ENCODE peak calls at places on chromosomes 5 and 9, in four cellular contexts. X is lower leg skin, Z is HepG2, K is tibial nerve. Y is an unnamed sample.

GRCh38 chr5:156764572-156764971 is 85.5 kb upstream of the PPP1R2B start:
- DNase-seq in Z (no peak), K (no peak), X (no peak), Y (no peak)

GRCh38 chr5:962801-963200 is 45.8 kb upstream of the NKD2 start:
- DNase-seq in K (no peak), X (no peak), Z (no peak), Y (no peak)

GRCh38 chr9:126499005-126499910 is 114.5 kb upstream of the LMX1B start:
- DNase-seq in Z (peak; percentile 41), X (no peak), K (no peak), Y (no peak)

GRCh38 chr5:61000887-61001286 is 55.9 kb downstream of the NDUFAF2 start:
- DNase-seq in K (no peak), Z (no peak), X (no peak), Y (no peak)

GRCh38 chr9:99823392-99824377 is 2.0 kb downstream of the NR4A3 start:
- DNase-seq in Z (no peak), X (peak; percentile 20), K (no peak), Y (peak; percentile 27)

GRCh38 chr9:36470891-36471290 is 70.8 kb upstream of the RNF38 start:
- DNase-seq in Z (no peak), X (peak; percentile 43), K (peak; percentile 50), Y (peak; percentile 37)

GRCh38 chr9:109149722-109150121 is 17.3 kb downstream of the FRRS1L start:
- DNase-seq in X (no peak), Z (no peak), K (no peak), Y (no peak)

GRCh38 chr9:104914458-104914857 is 13.5 kb downstream of the ABCA1 start:
- DNase-seq in Z (no peak), X (no peak), K (no peak), Y (no peak)

GRCh38 chr9:133148351-133149129 is 15.2 kb downstream of the GBGT1 start:
- DNase-seq in X (peak; percentile 52), Z (no peak), K (no peak), Y (peak; percentile 38)

GRCh38 chr5:178428341-178429155 is 161.6 kb downstream of the COL23A1 start:
- DNase-seq in Z (no peak), K (no peak), X (peak; percentile 20), Y (peak; percentile 78)
- TF ChIP-seq POLR2A in Z (no peak), K (no peak), X (no peak), Y (no peak)

GRCh38 chr9:111631071-111631971 is at the start of gene DNAJC25:
- DNase-seq in K (peak; percentile 86), X (peak; percentile 95), Z (peak; percentile 96), Y (peak; percentile 97)
- TF ChIP-seq POLR2A in K (peak; percentile 99), X (peak; percentile 77), Z (peak; percentile 100), Y (peak; percentile 100)

GRCh38 chr9:114261026-114261425 is 61.9 kb upstream of the ORM1 start:
- DNase-seq in X (no peak), K (no peak), Z (no peak), Y (no peak)
- TF ChIP-seq POLR2A in X (no peak), K (no peak), Z (no peak), Y (no peak)

DNA sequence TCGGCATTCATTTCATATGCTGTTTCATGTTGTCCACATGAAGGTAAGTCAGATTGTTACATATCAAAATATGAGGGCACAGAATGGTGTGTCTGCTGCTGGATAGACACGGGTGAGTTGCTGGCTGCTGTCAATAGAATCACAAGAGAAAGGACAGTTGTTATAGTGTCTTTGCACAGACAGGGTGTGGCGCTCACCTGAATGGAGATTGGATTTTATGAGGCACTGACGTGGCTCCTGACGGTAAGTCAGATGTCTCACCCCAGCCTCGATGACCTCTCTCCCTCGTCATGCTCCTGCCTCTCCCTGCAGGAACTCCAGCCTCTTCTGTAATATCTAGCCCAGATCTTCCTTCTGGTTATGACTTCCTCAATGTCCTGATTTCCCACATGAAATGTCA is 75.4 kb upstream of the SELENOP start:
- DNase-seq in Z (no peak), X (peak; percentile 29), K (no peak), Y (peak; percentile 72)
- TF ChIP-seq POLR2A in Z (no peak), X (no peak), K (no peak), Y (peak; percentile 38)

GRCh38 chr9:124331580-124331979 is 73.8 kb downstream of the NEK6 start:
- DNase-seq in X (no peak), Z (no peak), K (no peak), Y (no peak)
- TF ChIP-seq POLR2A in X (no peak), Z (no peak), K (no peak), Y (no peak)

DNA sequence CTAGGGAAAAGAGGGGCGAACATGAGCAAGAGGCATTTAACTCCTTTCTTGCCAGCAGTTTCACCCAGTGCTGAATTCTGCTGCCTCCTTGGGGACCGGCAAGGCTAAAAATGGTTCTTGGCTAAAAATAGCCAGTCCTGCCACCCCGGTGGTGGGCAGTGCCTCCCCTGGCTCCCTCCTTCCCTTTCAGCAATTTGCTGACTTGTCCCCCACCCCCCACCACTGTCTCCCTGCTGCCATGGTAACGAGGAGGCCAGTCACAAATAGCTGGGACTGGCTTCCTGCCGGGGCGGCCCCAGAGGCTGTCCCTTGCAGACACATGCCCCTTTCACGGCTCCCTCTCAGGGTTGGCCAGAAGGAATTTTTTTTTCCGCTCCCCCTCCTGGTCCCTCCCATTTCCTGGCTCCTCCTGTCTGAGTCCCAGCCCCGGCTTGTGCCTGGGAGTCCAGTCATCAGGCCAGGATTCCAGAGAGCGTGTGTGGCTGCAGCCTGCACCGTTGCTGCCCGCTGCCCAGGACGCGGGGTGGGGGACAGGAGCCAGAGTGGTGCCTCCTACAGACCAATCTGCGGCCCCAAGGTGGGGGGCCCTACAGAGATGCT is 130.3 kb downstream of the RGS3 start:
- DNase-seq in Z (peak; percentile 85), K (peak; percentile 73), X (peak; percentile 83), Y (peak; percentile 79)
- TF ChIP-seq POLR2A in Z (peak; percentile 54), K (peak; percentile 85), X (no peak), Y (peak; percentile 42)

GRCh38 chr5:32572778-32573480 is 12.4 kb upstream of the SUB1 start:
- DNase-seq in X (no peak), K (no peak), Z (no peak), Y (no peak)
- TF ChIP-seq POLR2A in X (no peak), K (no peak), Z (no peak), Y (no peak)

DNA sequence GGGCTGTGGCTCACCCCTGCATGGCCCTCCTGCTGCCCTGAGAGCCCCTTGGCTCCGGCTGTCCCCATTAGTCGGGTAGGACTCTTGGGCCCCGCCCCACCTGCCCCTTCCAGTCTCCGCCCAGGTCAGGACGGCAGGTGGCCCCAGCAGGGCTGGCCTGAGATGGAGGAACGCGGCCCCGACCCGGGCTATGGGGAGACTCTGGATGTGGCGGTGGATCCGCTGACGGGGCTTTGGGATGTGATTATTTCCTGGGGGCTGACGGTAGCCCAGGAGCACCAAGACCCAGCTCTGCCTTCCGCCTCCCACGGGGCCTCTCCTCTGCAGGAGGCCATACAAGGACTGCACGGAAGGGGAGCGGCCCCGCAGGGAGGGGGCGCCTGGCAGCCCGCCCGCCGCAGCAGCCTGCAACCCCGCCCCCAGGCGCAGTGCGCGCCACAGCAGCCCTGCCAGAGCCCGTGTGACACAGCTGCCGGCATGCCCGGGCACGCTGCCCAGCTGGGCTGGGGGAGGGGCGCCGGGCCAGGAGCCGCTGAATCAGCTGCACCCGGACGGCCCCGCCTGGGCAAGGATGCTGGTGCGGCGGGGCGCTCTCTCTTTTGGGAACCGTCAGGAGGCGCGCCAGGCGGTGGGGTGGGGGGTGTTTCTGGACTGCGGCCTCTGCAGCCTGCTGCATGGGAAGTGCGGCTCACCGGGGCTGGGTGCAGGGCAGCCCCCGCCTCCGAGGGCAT is 9.2 kb downstream of the TMEM250 start:
- DNase-seq in Z (no peak), X (peak; percentile 90), K (peak; percentile 79), Y (peak; percentile 86)
- TF ChIP-seq POLR2A in Z (no peak), X (no peak), K (peak; percentile 22), Y (no peak)

GRCh38 chr9:129497064-129497836 is 123.7 kb downstream of the C9orf50 start:
- DNase-seq in K (no peak), Z (no peak), X (no peak), Y (no peak)

GRCh38 chr9:129495422-129496186 is 125.3 kb downstream of the C9orf50 start:
- DNase-seq in X (peak; percentile 93), K (peak; percentile 94), Z (peak; percentile 86), Y (peak; percentile 93)

GRCh38 chr9:129497837-129498450 is 123.0 kb downstream of the C9orf50 start:
- DNase-seq in X (no peak), Z (no peak), K (no peak), Y (no peak)

GRCh38 chr9:129494113-129494789 is 126.7 kb downstream of the C9orf50 start:
- DNase-seq in Z (no peak), X (no peak), K (no peak), Y (peak; percentile 80)

DNA sequence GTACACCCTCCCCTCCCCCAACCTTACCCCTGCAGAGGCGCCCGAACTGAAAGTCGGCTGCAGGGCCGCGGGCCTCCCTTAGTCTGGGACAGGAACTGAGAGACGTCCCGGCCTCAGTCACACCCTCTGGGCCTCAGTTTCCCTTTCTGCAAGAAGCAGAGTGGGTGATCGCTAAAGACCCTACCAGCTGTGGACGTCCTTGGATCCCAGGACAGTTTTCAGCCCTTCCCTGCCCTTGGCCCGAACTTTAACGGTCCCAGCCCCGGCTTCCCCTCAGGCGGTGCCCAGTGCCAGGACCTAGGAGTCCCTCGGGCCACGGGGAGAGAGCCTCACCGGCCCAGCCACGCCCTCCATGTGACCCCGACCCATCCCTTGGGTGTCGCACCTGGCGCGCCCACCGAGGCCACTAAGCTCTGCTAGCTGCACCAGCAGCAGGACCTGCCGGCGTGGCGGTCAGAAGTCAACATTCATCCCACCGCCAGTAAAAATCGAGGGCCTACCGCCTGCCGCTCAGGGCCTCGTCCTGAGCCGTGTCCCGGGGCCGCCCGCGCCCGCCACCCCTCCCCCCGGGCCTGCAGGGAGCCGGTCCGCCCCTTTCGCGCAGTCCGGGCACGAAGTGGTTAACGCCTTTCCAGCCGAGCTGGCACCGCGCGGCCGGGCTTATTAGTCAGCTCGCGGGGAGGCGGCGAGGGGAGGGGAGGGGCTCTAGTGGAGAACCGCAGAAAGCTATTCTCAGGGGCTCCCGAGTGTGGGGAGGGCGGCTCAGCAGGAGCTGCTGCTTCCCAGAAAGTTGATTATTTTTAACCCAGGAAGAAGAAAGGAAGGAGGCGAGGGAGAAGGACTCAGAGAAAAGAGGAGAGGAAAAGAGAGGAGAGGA is 124.5 kb downstream of the C9orf50 start:
- DNase-seq in Z (peak; percentile 81), X (peak; percentile 93), K (peak; percentile 95), Y (peak; percentile 94)
- TF ChIP-seq POLR2A in Z (no peak), X (peak; percentile 56), K (peak; percentile 83), Y (peak; percentile 86)

Y was measured in prostate gland.